ENCODE peak calls at places on chromosomes 4 and X, in ten cellular contexts. U is tibial nerve, Q is A549, C is HCT116, F is NB4, M is HepG2, O is heart left ventricle, Y is right lobe of liver, K is endothelial cell of umbilical vein, D is lower leg skin. I is an unnamed sample.

GRCh38 chr4:153025402-153025801 is 89.3 kb downstream of the FHDC1 start:
- DNase-seq in F (no peak), D (no peak), C (no peak), O (no peak), Q (no peak), U (no peak), M (no peak), Y (no peak), K (no peak), I (peak)

GRCh38 chr4:168797176-168797575 is 212.9 kb downstream of the CBR4 start:
- DNase-seq in C (no peak), D (no peak), M (peak), K (peak), Y (no peak), F (peak), U (no peak), Q (peak), O (no peak), I (no peak)

GRCh38 chrX:114334473-114334982 is 249.4 kb upstream of the HTR2C start:
- DNase-seq in Q (no peak), Y (no peak), U (no peak), M (no peak), K (no peak), F (no peak), C (no peak), O (no peak), D (no peak), I (no peak)

GRCh38 chr4:157300678-157301077 is 80.2 kb downstream of the GRIA2 start:
- DNase-seq in D (no peak), Q (no peak), M (no peak), F (no peak), O (no peak), U (no peak), K (no peak), Y (no peak), C (no peak), I (no peak)

GRCh38 chr4:96603635-96604034 is 763.7 kb downstream of the PDHA2 start:
- DNase-seq in K (no peak), F (no peak), Y (no peak), O (peak), D (no peak), U (no peak), M (no peak), Q (no peak), C (no peak), I (peak)

GRCh38 chr4:2449051-2449450 is 19.9 kb upstream of the RNF4 start:
- DNase-seq in F (no peak), C (no peak), O (no peak), Y (no peak), Q (no peak), K (no peak), D (no peak), U (no peak), M (no peak), I (no peak)

GRCh38 chr4:145939856-145940255 is 1.2 kb upstream of the ZNF827 start:
- DNase-seq in D (no peak), Q (no peak), Y (no peak), K (peak), U (no peak), C (no peak), F (no peak), M (no peak), O (no peak), I (no peak)

GRCh38 chr4:94207469-94208224 is at the start of gene SMARCAD1:
- DNase-seq in C (peak), O (peak), Y (peak), Q (peak), D (peak), M (peak), U (peak), F (peak), K (peak), I (peak)

GRCh38 chr4:24777528-24777927 is 17.8 kb upstream of the SOD3 start:
- DNase-seq in F (no peak), U (no peak), M (no peak), Y (no peak), D (no peak), C (no peak), Q (no peak), K (no peak), O (no peak), I (no peak)

GRCh38 chr4:100895572-100896197 is 377.9 kb upstream of the EMCN start:
- DNase-seq in U (no peak), O (no peak), M (no peak), F (peak), D (no peak), Q (no peak), K (peak), C (no peak), Y (no peak), I (no peak)

GRCh38 chr4:7862561-7863200 is 77.0 kb downstream of the AFAP1 start:
- DNase-seq in K (no peak), O (no peak), Q (no peak), C (no peak), F (no peak), U (no peak), M (no peak), D (no peak), Y (no peak), I (no peak)

GRCh38 chr4:43837171-43837570 is 611.4 kb downstream of the KCTD8 start:
- DNase-seq in O (no peak), C (no peak), F (no peak), U (no peak), Y (no peak), M (no peak), Q (no peak), D (no peak), K (no peak), I (no peak)

GRCh38 chr4:140937866-140938265 is 181.7 kb upstream of the TBC1D9 start:
- DNase-seq in Y (no peak), M (no peak), F (no peak), D (no peak), Q (peak), C (no peak), U (no peak), O (no peak), K (no peak), I (no peak)

GRCh38 chr4:52028970-52029369 is 8.8 kb upstream of the LRRC66 start:
- DNase-seq in C (no peak), K (no peak), O (no peak), Y (no peak), D (no peak), U (no peak), M (no peak), Q (peak), F (no peak), I (no peak)

GRCh38 chrX:23008431-23009099 is 8.8 kb downstream of the DDX53 start:
- DNase-seq in K (peak), Q (peak), O (no peak), M (peak), Y (no peak), C (peak), U (no peak), D (no peak), F (peak), I (peak)

GRCh38 chr4:76179398-76180318 is 31.5 kb upstream of the NUP54 start:
- DNase-seq in Q (peak), Y (peak), M (peak), D (peak), U (peak), F (peak), K (peak), C (peak), O (peak), I (peak)

GRCh38 chrX:17606211-17606610 is 131.1 kb upstream of the SCML1 start:
- DNase-seq in Y (no peak), O (no peak), F (no peak), U (no peak), K (no peak), D (no peak), M (no peak), C (no peak), Q (no peak), I (no peak)

GRCh38 chr4:78777556-78777900 is 1.4 kb downstream of the BMP2K start:
- DNase-seq in Y (no peak), D (no peak), C (no peak), M (no peak), Q (no peak), O (no peak), K (no peak), F (no peak), U (no peak), I (no peak)

GRCh38 chr4:78776729-78777555 is 792 bp downstream of the BMP2K start:
- DNase-seq in D (peak), C (peak), O (peak), U (peak), Y (peak), F (peak), M (peak), Q (peak), K (peak), I (peak)

GRCh38 chr4:78774395-78774794 is 1.8 kb upstream of the BMP2K start:
- DNase-seq in O (no peak), F (no peak), K (no peak), D (no peak), M (no peak), Q (no peak), U (no peak), Y (no peak), C (no peak), I (peak)

GRCh38 chr4:78775278-78776030 is 696 bp upstream of the BMP2K start:
- DNase-seq in D (peak), U (peak), O (peak), Y (peak), C (peak), F (peak), M (peak), K (peak), Q (peak), I (peak)

DNA sequence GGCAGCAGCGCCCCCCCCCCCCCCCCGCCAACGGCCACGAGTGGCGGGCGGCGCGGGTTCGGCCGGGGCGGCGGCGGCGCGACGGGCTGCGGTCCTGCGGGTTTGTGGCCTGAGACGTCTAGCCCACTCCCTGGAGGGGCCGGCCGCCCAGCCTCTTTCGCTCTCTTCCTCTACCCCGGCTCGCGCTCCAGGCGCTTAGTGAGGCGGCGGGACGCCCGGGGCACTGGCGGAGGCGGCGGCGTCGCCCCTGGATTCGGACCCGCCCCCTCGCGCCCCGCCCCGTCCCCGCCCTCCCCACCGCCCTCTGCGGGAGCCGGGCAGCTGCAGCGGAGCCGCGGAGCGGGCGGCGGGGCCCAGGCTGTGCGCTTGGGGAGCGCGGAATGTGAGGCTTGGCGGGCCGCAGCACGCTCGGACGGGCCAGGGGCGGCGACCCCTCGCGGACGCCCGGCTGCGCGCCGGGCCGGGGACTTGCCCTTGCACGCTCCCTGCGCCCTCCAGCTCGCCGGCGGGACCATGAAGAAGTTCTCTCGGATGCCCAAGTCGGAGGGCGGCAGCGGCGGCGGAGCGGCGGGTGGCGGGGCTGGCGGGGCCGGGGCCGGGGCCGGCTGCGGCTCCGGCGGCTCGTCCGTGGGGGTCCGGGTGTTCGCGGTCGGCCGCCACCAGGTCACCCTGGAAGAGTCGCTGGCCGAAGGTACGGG is at the start of gene BMP2K:
- DNase-seq in D (peak), K (peak), U (peak), M (peak), O (peak), Q (peak), F (peak), C (peak), Y (peak), I (peak)
- TF ChIP-seq POLR2A in D (no peak), K (peak), U (peak), M (no peak), O (peak), Q (peak), F (peak), C (no peak), Y (peak), I (peak)

DNA sequence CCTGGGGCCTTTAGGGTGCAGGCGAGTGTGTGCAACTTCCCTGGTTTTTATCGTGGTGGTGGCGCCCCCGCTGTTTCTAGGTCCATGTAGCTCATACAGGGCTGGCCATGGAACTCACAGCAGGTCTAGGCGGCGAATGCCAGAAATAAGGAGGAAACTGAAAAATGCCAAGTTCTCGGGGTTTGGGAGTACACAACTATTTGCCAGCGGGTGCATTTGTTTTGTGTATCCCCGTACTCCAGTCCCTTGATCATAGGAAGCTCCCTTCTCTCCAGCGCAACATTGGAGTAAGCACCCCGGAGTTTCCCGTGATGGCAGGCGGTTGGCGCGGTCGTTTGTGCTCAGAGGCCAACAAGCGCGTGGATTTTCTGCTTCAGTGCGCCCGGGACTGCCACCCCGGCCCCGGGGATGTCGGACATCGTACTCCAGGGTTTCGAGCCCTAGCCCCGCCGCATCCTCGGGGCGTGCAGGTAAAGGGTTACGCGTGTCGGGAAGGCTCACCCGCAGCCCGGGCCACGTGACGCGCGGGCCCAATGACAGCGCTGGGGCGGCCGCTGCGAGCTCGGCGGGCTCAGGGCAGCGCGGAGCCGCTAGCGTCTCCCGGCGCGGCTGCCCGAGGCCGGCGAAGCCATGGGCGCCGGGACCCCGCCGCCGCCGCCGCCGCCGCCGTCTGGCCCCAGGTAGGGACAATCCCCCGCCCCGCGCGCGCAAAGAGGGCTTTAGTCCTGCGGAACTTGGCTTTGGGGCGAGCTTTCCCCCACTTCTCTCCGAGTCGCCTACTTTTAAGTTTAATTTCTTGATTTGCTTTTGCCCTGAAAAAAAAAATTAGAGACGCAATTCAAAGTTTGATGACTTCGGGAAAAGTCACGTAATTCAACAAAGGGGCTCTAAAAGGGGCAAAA is 209.1 kb downstream of the NWD2 start:
- DNase-seq in Y (peak), C (no peak), Q (peak), M (no peak), F (peak), K (peak), O (peak), U (peak), D (peak), I (no peak)
- TF ChIP-seq POLR2A in Y (peak), C (no peak), Q (no peak), M (no peak), F (no peak), K (no peak), O (no peak), U (no peak), D (no peak), I (no peak)

GRCh38 chrX:118495958-118496762 is 545 bp downstream of the DOCK11 start:
- DNase-seq in M (no peak), Q (peak), O (peak), D (peak), K (peak), Y (peak), U (no peak), C (no peak), F (peak), I (peak)
- TF ChIP-seq POLR2A in M (no peak), Q (no peak), O (no peak), D (no peak), K (no peak), Y (no peak), U (peak), C (no peak), F (peak), I (no peak)

DNA sequence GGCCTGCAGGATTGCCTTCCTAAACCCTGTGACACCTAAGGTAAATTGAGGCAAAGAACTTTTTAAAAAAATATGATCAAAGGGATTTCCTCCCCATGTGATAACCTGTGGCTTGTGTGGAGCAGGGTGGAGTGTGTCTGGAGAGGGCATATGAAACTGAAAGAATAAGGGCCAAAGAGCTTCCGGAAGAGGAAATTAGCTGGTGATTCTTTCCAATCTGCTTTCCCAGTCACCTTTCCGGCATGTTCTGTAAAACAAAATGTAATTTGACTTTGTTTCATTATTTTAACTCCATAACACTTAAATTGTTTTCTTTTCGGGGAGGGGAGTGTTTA is 620 bp downstream of the XIAP start:
- DNase-seq in O (no peak), K (peak), M (peak), Q (no peak), C (no peak), Y (no peak), D (no peak), U (no peak), F (peak), I (peak)
- TF ChIP-seq POLR2A in O (no peak), K (no peak), M (peak), Q (no peak), C (no peak), Y (peak), D (no peak), U (no peak), F (peak), I (peak)

DNA sequence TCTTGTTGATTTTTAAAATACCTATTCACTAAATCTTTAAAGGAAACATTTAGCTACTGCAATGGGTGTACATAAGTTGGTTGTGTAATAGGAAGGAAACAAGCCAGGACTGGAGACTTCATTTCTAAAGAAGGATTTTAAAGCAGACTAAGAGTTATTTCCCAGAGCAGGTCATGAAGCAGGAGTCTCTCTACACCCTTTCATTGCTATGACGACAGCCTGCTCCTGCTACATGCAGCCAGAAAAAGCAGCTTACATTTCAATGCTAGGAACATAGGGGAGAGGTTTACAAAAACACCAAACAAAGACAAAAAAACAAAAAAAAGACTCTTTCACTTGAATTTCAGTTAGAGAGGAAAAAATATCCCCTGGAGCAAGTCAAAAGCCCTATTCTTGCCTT is 3.5 kb downstream of the SPARCL1 start:
- DNase-seq in O (no peak), D (no peak), K (no peak), M (no peak), Q (no peak), C (no peak), U (no peak), F (no peak), Y (no peak), I (no peak)
- TF ChIP-seq POLR2A in O (peak), D (no peak), K (no peak), M (no peak), Q (no peak), C (no peak), U (peak), F (no peak), Y (no peak), I (no peak)

GRCh38 chrX:37776283-37776986 is 3.4 kb upstream of the CYBB start:
- DNase-seq in K (no peak), D (no peak), O (no peak), F (peak), Y (no peak), Q (no peak), M (no peak), U (no peak), C (no peak), I (no peak)

GRCh38 chrX:37781808-37782207 is 1.9 kb downstream of the CYBB start:
- DNase-seq in U (no peak), Q (no peak), F (no peak), Y (no peak), O (no peak), D (no peak), M (no peak), C (no peak), K (peak), I (no peak)

GRCh38 chrX:37783284-37783683 is 3.4 kb downstream of the CYBB start:
- DNase-seq in M (no peak), K (no peak), U (no peak), D (no peak), O (peak), F (peak), C (no peak), Q (no peak), Y (peak), I (no peak)

GRCh38 chrX:37776987-37777325 is 2.9 kb upstream of the CYBB start:
- DNase-seq in Y (no peak), O (no peak), D (no peak), U (no peak), M (no peak), F (no peak), K (no peak), Q (no peak), C (no peak), I (no peak)

DNA sequence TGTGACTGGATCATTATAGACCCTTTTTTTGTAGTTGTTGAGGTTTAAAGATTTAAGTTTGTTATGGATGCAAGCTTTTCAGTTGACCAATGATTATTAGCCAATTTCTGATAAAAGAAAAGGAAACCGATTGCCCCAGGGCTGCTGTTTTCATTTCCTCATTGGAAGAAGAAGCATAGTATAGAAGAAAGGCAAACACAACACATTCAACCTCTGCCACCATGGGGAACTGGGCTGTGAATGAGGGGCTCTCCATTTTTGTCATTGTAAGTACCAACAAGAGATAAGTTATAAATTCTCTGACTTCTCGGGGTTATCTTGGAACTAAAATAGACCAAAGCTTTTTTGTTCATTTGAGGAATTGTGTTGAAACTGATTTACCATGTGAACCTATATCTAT is at the start of gene CYBB:
- DNase-seq in F (peak), O (no peak), M (no peak), Y (no peak), U (no peak), C (no peak), D (no peak), K (no peak), Q (no peak), I (no peak)
- TF ChIP-seq POLR2A in F (no peak), O (no peak), M (no peak), Y (no peak), U (no peak), C (no peak), D (no peak), K (no peak), Q (no peak), I (no peak)

I was measured in erythroblast.